ENCODE peak calls at places on chromosome 19, in five cellular contexts. One of them, this sample, is unnamed. For H3K36me3, the result is how much of the 10 kb centered on the place peaks cover.

GRCh38 chr19:42032428-42032827 is 37.6 kb downstream of the GRIK5 start:
- DNase-seq in spleen: no peak
- DNase-seq in stomach: no peak
- DNase-seq in transverse colon: no peak
- DNase-seq in tibial nerve: no peak
- DNase-seq in this sample: no peak

GRCh38 chr19:43425567-43426392 is 11.1 kb downstream of the TEX101 start:
- DNase-seq in spleen: no peak
- DNase-seq in stomach: peak
- DNase-seq in transverse colon: peak
- DNase-seq in tibial nerve: no peak
- DNase-seq in this sample: no peak

GRCh38 chr19:7145494-7145893 is 76.0 kb downstream of the ZNF557 start:
- DNase-seq in tibial nerve: no peak
- DNase-seq in stomach: no peak
- DNase-seq in transverse colon: peak
- DNase-seq in spleen: no peak
- DNase-seq in this sample: peak

GRCh38 chr19:6023085-6023682 is 45.2 kb upstream of the RANBP3 start:
- DNase-seq in stomach: no peak
- DNase-seq in spleen: peak
- DNase-seq in tibial nerve: no peak
- DNase-seq in transverse colon: no peak
- DNase-seq in this sample: peak

GRCh38 chr19:35714601-35715354 is 3.0 kb upstream of the KMT2B start:
- DNase-seq in spleen: no peak
- DNase-seq in transverse colon: no peak
- DNase-seq in stomach: no peak
- DNase-seq in tibial nerve: no peak
- DNase-seq in this sample: no peak

GRCh38 chr19:29873024-29873800 is 61.4 kb downstream of the CCNE1 start:
- DNase-seq in tibial nerve: peak
- DNase-seq in stomach: peak
- DNase-seq in spleen: peak
- DNase-seq in transverse colon: peak
- DNase-seq in this sample: peak

GRCh38 chr19:18646535-18647370 is 9.9 kb downstream of the KLHL26 start:
- DNase-seq in transverse colon: no peak
- DNase-seq in spleen: no peak
- DNase-seq in tibial nerve: no peak
- DNase-seq in stomach: no peak
- DNase-seq in this sample: no peak

GRCh38 chr19:40519352-40520322 is 52.8 kb downstream of the SPTBN4 start:
- DNase-seq in stomach: peak
- DNase-seq in spleen: no peak
- DNase-seq in tibial nerve: no peak
- DNase-seq in transverse colon: no peak
- DNase-seq in this sample: no peak

GRCh38 chr19:34808566-34808965 is 35.6 kb upstream of the ZNF599 start:
- DNase-seq in spleen: no peak
- DNase-seq in stomach: no peak
- DNase-seq in transverse colon: no peak
- DNase-seq in tibial nerve: no peak
- DNase-seq in this sample: no peak

GRCh38 chr19:39170398-39171231 is 26.1 kb upstream of the NCCRP1 start:
- DNase-seq in transverse colon: no peak
- DNase-seq in stomach: no peak
- DNase-seq in tibial nerve: no peak
- DNase-seq in spleen: no peak
- DNase-seq in this sample: no peak

GRCh38 chr19:19270749-19271571 is 2.1 kb downstream of the TM6SF2 start:
- DNase-seq in stomach: no peak
- DNase-seq in spleen: no peak
- DNase-seq in tibial nerve: no peak
- DNase-seq in transverse colon: no peak
- DNase-seq in this sample: no peak

GRCh38 chr19:5547881-5548280 is 19.9 kb downstream of the TINCR start:
- DNase-seq in spleen: no peak
- DNase-seq in transverse colon: peak
- DNase-seq in tibial nerve: no peak
- DNase-seq in stomach: peak
- DNase-seq in this sample: no peak

GRCh38 chr19:29478578-29479565 is 46.9 kb upstream of the VSTM2B start:
- DNase-seq in tibial nerve: no peak
- DNase-seq in stomach: no peak
- DNase-seq in transverse colon: no peak
- DNase-seq in spleen: no peak
- DNase-seq in this sample: no peak

GRCh38 chr19:9070066-9070465 is 16.8 kb upstream of the OR1M1 start:
- DNase-seq in tibial nerve: no peak
- DNase-seq in stomach: no peak
- DNase-seq in spleen: no peak
- DNase-seq in transverse colon: no peak
- DNase-seq in this sample: no peak

GRCh38 chr19:44315883-44316282 is 11.1 kb upstream of the ZNF235 start:
- DNase-seq in spleen: no peak
- DNase-seq in tibial nerve: no peak
- DNase-seq in stomach: no peak
- DNase-seq in transverse colon: no peak
- DNase-seq in this sample: no peak

GRCh38 chr19:18765224-18765623 is 25.9 kb downstream of the COMP start:
- DNase-seq in spleen: no peak
- DNase-seq in tibial nerve: no peak
- DNase-seq in stomach: no peak
- DNase-seq in transverse colon: peak
- DNase-seq in this sample: no peak

GRCh38 chr19:5707576-5708575 is 12.1 kb downstream of the LONP1 start:
- DNase-seq in transverse colon: no peak
- DNase-seq in stomach: no peak
- DNase-seq in tibial nerve: no peak
- DNase-seq in spleen: no peak
- DNase-seq in this sample: no peak

GRCh38 chr19:13334801-13335481 is 171.3 kb downstream of the CACNA1A start:
- DNase-seq in tibial nerve: no peak
- DNase-seq in stomach: no peak
- DNase-seq in transverse colon: no peak
- DNase-seq in spleen: no peak
- DNase-seq in this sample: no peak

GRCh38 chr19:39193785-39194184 is 3.0 kb upstream of the NCCRP1 start:
- DNase-seq in transverse colon: no peak
- DNase-seq in spleen: no peak
- DNase-seq in tibial nerve: no peak
- DNase-seq in stomach: peak
- DNase-seq in this sample: no peak

GRCh38 chr19:6811906-6812305 is 39.4 kb downstream of the VAV1 start:
- DNase-seq in tibial nerve: no peak
- DNase-seq in transverse colon: no peak
- DNase-seq in spleen: no peak
- DNase-seq in stomach: no peak
- DNase-seq in this sample: peak

GRCh38 chr19:6593651-6594416 is 2.9 kb upstream of the CD70 start:
- DNase-seq in transverse colon: no peak
- DNase-seq in spleen: no peak
- DNase-seq in tibial nerve: no peak
- DNase-seq in stomach: no peak
- DNase-seq in this sample: no peak

GRCh38 chr19:47398707-47399106 is 20.6 kb downstream of the MEIS3 start:
- DNase-seq in transverse colon: no peak
- DNase-seq in tibial nerve: no peak
- DNase-seq in spleen: no peak
- DNase-seq in stomach: no peak
- DNase-seq in this sample: no peak

DNA sequence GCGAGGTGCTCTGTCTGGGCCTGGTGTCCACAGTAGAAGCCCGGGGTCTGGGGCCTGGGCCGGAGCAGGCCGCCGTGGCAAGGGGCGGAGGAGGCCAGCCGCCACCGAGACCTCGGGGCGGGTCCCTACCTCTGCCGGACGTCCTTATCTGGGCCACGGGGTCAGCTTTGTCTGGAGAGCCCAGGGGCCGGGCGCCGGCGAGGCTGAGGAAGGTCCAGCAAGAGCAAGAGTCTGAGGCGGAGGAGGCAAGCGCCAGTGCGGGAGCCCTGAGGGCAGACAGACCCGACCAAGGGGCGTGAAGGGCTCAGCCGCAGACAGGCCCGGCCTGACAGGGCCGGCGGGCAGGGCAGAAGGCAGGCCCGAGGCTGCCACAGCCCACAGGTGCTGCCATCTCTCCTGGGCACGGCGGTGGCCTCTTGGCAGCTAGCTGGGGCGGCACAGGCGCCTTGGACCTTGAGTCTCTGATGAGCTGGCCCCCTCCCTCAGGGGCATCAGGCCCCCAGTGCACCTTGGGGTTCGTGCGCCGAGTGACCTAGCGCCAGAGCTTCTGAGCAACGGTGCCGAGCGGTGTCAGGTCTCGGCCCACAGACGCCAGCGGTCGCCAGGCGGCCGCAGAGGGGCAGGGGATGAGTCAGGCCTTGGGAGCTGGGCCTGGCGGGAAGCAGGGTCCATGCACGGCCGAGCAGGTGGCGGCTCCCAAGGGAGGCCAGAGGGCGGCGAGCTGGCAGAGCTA is 19.1 kb upstream of the AKAP8 start:
- DNase-seq in transverse colon: no peak
- DNase-seq in stomach: no peak
- DNase-seq in spleen: no peak
- DNase-seq in tibial nerve: no peak
- DNase-seq in this sample: no peak
- TF ChIP-seq POLR2A in transverse colon: no peak
- TF ChIP-seq POLR2A in stomach: no peak
- TF ChIP-seq POLR2A in spleen: no peak
- TF ChIP-seq POLR2A in tibial nerve: no peak
- TF ChIP-seq POLR2A in this sample: no peak

GRCh38 chr19:50563597-50563996 is 4.6 kb downstream of the LRRC4B start:
- DNase-seq in spleen: no peak
- DNase-seq in tibial nerve: no peak
- DNase-seq in stomach: no peak
- DNase-seq in transverse colon: no peak
- DNase-seq in this sample: no peak

GRCh38 chr19:50564229-50565105 is 3.8 kb downstream of the LRRC4B start:
- DNase-seq in spleen: no peak
- DNase-seq in tibial nerve: no peak
- DNase-seq in stomach: no peak
- DNase-seq in transverse colon: no peak
- DNase-seq in this sample: no peak

GRCh38 chr19:50559636-50560035 is 8.6 kb downstream of the LRRC4B start:
- DNase-seq in spleen: no peak
- DNase-seq in stomach: no peak
- DNase-seq in tibial nerve: no peak
- DNase-seq in transverse colon: no peak
- DNase-seq in this sample: no peak

GRCh38 chr19:50562996-50563395 is 5.2 kb downstream of the LRRC4B start:
- DNase-seq in transverse colon: no peak
- DNase-seq in spleen: no peak
- DNase-seq in stomach: no peak
- DNase-seq in tibial nerve: no peak
- DNase-seq in this sample: no peak

DNA sequence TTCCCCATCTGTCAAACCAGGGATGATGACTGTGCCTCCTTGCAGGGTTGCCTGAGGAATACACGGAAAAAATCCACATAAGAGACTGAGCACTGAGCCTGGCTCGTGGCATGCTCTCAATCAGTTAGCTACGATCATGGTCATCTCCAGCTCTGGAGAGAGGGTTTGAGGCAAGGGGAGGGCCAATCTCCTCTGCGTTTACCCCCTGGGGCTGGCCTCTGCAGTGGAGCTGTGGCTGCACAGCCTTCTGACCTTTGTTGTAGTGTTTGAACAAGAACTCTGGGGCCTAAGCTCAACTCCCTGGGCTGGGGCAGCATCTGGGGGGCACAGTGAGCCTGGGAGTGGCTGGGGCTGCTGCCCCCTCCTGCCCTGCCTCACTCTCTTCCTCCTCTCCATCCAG is 5.9 kb downstream of the LRRC4B start:
- DNase-seq in transverse colon: no peak
- DNase-seq in tibial nerve: no peak
- DNase-seq in spleen: no peak
- DNase-seq in stomach: no peak
- DNase-seq in this sample: no peak
- H3K27ac ChIP-seq in transverse colon: no peak
- H3K27ac ChIP-seq in tibial nerve: no peak
- H3K27ac ChIP-seq in spleen: no peak
- H3K27ac ChIP-seq in stomach: no peak
- H3K27ac ChIP-seq in this sample: no peak

DNA sequence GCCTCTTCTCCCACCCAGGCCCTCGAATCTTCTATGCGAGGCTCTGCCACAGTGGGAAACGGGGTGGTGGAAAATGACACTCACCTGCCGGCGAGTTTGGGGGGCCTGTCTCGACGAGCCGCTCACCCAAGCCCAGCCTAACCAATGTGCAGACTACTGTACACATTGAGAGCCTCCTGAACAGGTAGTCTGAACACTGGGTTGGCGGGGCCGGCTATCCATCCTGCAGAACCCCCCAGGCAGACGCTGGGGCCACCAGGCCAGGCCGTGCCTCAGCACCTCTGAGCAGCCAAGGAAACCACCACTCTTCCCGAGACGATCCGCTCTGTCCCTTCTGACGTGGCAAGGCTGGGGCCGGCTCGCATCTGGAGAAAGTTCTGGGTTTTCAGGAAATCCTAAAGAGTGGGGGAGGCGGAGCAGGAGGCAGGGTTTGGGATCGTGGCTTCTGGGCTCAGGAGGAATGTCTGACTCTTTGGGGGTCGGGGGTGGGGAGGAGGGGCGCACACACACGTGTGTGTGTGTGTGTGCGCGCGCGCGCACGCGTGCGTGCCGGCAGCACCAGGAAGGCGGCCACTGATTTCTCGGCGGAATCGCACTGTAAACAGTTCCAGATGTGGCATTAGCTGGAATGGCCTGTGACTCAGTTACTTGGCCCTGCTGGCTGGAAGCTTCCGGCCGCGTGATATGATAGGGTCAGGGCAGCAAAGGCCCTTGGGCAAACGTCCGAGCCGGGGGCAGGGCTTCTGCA is 18.5 kb downstream of the TMED1 start:
- DNase-seq in stomach: peak
- DNase-seq in transverse colon: peak
- DNase-seq in tibial nerve: peak
- DNase-seq in spleen: no peak
- DNase-seq in this sample: peak
- H3K36me3 ChIP-seq in stomach: half or more
- H3K36me3 ChIP-seq in transverse colon: under half
- H3K36me3 ChIP-seq in tibial nerve: under half
- H3K36me3 ChIP-seq in spleen: half or more
- H3K36me3 ChIP-seq in this sample: under half

DNA sequence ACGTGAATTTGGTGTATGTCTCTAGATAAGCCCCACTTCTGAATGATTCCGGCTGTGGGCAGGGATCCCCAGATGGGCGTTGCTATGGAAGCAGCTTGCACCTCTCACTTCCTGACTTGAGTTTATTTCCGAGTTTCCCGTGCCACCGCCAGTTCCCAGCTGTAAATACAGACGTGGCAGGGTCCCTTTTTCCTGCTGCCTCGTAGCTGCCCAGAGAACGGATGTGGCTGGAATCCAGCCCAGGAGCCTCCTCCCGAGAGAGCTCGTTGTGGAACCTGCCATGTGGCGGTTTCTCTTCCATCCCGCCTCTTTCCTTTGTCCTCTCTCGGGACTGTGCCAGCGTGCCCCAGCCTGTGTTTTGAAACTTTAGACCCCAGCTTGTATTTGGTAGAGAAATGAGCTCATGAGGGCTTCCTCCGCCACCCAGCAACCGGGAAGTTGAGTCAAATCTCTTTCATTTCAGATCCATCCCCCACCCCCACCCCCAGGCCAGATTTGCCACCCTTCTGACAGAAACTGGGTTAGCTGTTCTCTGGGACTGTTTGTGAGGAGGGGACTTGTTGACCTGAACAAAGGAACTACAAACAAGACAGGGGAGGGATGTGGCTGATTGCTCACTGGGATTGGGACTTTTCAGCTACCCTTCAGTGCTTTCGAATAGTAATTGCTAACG is 96.6 kb downstream of the SIPA1L3 start:
- DNase-seq in transverse colon: peak
- DNase-seq in spleen: peak
- DNase-seq in tibial nerve: peak
- DNase-seq in stomach: peak
- DNase-seq in this sample: peak
- TF ChIP-seq POLR2A in transverse colon: no peak
- TF ChIP-seq POLR2A in spleen: no peak
- TF ChIP-seq POLR2A in tibial nerve: no peak
- TF ChIP-seq POLR2A in stomach: no peak
- TF ChIP-seq POLR2A in this sample: no peak